ENCODE peak calls at places on chromosomes 6 and 20, in four cellular contexts. U, T, G and X are unnamed samples.

GRCh38 chr6:134026597-134026996 is 25.8 kb downstream of the SLC2A12 start:
- DNase-seq in U (no peak), T (peak), G (no peak), X (no peak)

GRCh38 chr6:101195581-101195980 is 197.9 kb upstream of the GRIK2 start:
- DNase-seq in U (no peak), T (no peak), G (no peak), X (no peak)

GRCh38 chr20:19423097-19423891 is 210.9 kb downstream of the SLC24A3 start:
- DNase-seq in U (no peak), T (no peak), G (no peak), X (no peak)

GRCh38 chr6:47669684-47670515 is 28.5 kb upstream of the ADGRF4 start:
- DNase-seq in U (no peak), T (no peak), G (no peak), X (no peak)

GRCh38 chr6:98927534-98927933 is 20.2 kb downstream of the FBXL4 start:
- DNase-seq in U (no peak), T (no peak), G (no peak), X (no peak)

GRCh38 chr20:56843817-56844216 is 214.7 kb downstream of the TFAP2C start:
- DNase-seq in U (no peak), T (no peak), G (no peak), X (no peak)

GRCh38 chr20:33032555-33032954 is 1.1 kb downstream of the BPIFB6 start:
- DNase-seq in U (no peak), T (no peak), G (no peak), X (no peak)

GRCh38 chr6:155419161-155419560 is 36.5 kb downstream of the NOX3 start:
- DNase-seq in U (no peak), T (no peak), G (no peak), X (no peak)

GRCh38 chr6:44446626-44447297 is 59.3 kb downstream of the CDC5L start:
- DNase-seq in U (no peak), T (peak), G (no peak), X (no peak)

GRCh38 chr6:19788684-19789083 is 48.5 kb upstream of the ID4 start:
- DNase-seq in U (no peak), T (no peak), G (no peak), X (no peak)

GRCh38 chr6:97456070-97456469 is 173.1 kb upstream of the MMS22L start:
- DNase-seq in U (no peak), T (no peak), G (no peak), X (no peak)

GRCh38 chr6:165047952-165048351 is 261.5 kb downstream of the C6orf118 start:
- DNase-seq in U (no peak), T (no peak), G (no peak), X (no peak)

GRCh38 chr6:82364087-82365010 is 732 bp downstream of the TPBG start:
- DNase-seq in U (no peak), T (peak), G (peak), X (peak)

GRCh38 chr6:52759085-52759484 is 4.2 kb downstream of the GSTA2 start:
- DNase-seq in U (no peak), T (no peak), G (no peak), X (no peak)

GRCh38 chr6:104540743-104541142 is 319.0 kb downstream of the HACE1 start:
- DNase-seq in U (no peak), T (peak), G (no peak), X (no peak)

GRCh38 chr6:99879431-99879830 is 114.6 kb downstream of the MCHR2 start:
- DNase-seq in U (no peak), T (peak), G (no peak), X (no peak)

GRCh38 chr20:15654208-15654649 is 919.0 kb downstream of the KIF16B start:
- DNase-seq in U (no peak), T (no peak), G (no peak), X (no peak)